ENCODE peak calls at places on chromosome 16, in seven cellular contexts. R, C, M, I, P, X and G are unnamed samples.

GRCh38 chr16:11719171-11719570 is 23.5 kb downstream of the TXNDC11 start:
- DNase-seq in R (no peak), X (no peak), I (no peak), C (no peak), M (no peak), P (no peak), G (no peak)

GRCh38 chr16:11636172-11636721 is 32.0 kb upstream of the SNN start:
- DNase-seq in X (no peak), I (no peak), M (no peak), C (peak), R (no peak), P (no peak), G (peak)

GRCh38 chr16:11151156-11151904 is 104.7 kb downstream of the SOCS1 start:
- DNase-seq in X (no peak), C (peak), R (no peak), M (no peak), P (no peak), I (no peak), G (no peak)

GRCh38 chr16:12387311-12387710 is 410.8 kb downstream of the SNX29 start:
- DNase-seq in R (no peak), P (no peak), M (no peak), C (no peak), I (no peak), X (no peak), G (no peak)

GRCh38 chr16:52633230-52633629 is 86.3 kb upstream of the TOX3 start:
- DNase-seq in M (no peak), P (no peak), I (no peak), X (no peak), C (no peak), R (no peak), G (no peak)

GRCh38 chr16:50463581-50464324 is 84.4 kb upstream of the NKD1 start:
- DNase-seq in R (no peak), I (no peak), P (no peak), M (no peak), C (no peak), X (no peak), G (no peak)

GRCh38 chr16:2511128-2511785 is 2.5 kb upstream of the ATP6V0C start:
- DNase-seq in C (no peak), R (no peak), X (peak), M (no peak), I (peak), P (no peak), G (no peak)

GRCh38 chr16:7185689-7186088 is 147.0 kb upstream of the RBFOX1 start:
- DNase-seq in P (no peak), M (no peak), C (no peak), X (no peak), R (no peak), I (no peak), G (no peak)

GRCh38 chr16:50520451-50521245 is 27.5 kb upstream of the NKD1 start:
- DNase-seq in C (no peak), P (no peak), R (no peak), M (no peak), X (no peak), I (no peak), G (no peak)

GRCh38 chr16:12951392-12951791 is 50.0 kb downstream of the SHISA9 start:
- DNase-seq in C (peak), X (no peak), I (no peak), R (no peak), P (no peak), M (no peak), G (no peak)

GRCh38 chr16:22400899-22401298 is 26.5 kb upstream of the CDR2 start:
- DNase-seq in X (no peak), P (no peak), I (peak), R (no peak), C (no peak), M (no peak), G (no peak)

GRCh38 chr16:57331355-57331754 is 27.2 kb upstream of the CCL22 start:
- DNase-seq in C (no peak), M (no peak), P (no peak), I (no peak), R (no peak), X (no peak), G (no peak)

GRCh38 chr16:31676731-31677130 is 149.0 kb downstream of the AHSP start:
- DNase-seq in C (no peak), X (no peak), R (no peak), P (peak), I (no peak), M (no peak), G (no peak)

GRCh38 chr16:27547134-27547533 is 2.6 kb downstream of the GTF3C1 start:
- DNase-seq in M (no peak), P (peak), X (peak), R (peak), I (no peak), C (no peak), G (no peak)

GRCh38 chr16:69328854-69329316 is 1.5 kb downstream of the PDF start:
- DNase-seq in C (no peak), R (no peak), P (no peak), I (no peak), X (no peak), M (no peak), G (no peak)

GRCh38 chr16:23397464-23397863 is 55.5 kb downstream of the COG7 start:
- DNase-seq in M (no peak), P (no peak), C (no peak), I (no peak), X (no peak), R (no peak), G (no peak)

GRCh38 chr16:54657058-54657708 is 273.5 kb upstream of the IRX5 start:
- DNase-seq in M (no peak), R (peak), X (peak), I (no peak), C (no peak), P (peak), G (peak)

GRCh38 chr16:55494994-55495421 is 13.9 kb upstream of the LPCAT2 start:
- DNase-seq in M (no peak), R (peak), I (no peak), X (peak), P (peak), C (no peak), G (peak)

GRCh38 chr16:66248096-66248495 is 118.4 kb upstream of the CDH5 start:
- DNase-seq in M (no peak), P (no peak), X (peak), C (no peak), R (peak), I (no peak), G (no peak)

GRCh38 chr16:35365675-35366074 is 1906.3 kb downstream of the TP53TG3F start:
- DNase-seq in C (no peak), I (no peak), X (no peak), M (no peak), R (no peak), P (peak), G (no peak)

GRCh38 chr16:88282221-88283041 is 100.3 kb upstream of the ZNF469 start:
- DNase-seq in M (no peak), X (no peak), I (no peak), C (peak), P (peak), R (no peak), G (peak)

GRCh38 chr16:28193530-28194423 is 18.0 kb downstream of the XPO6 start:
- DNase-seq in X (peak), R (peak), C (no peak), I (no peak), P (peak), M (no peak), G (no peak)

GRCh38 chr16:29154676-29155121 is 169.8 kb downstream of the LAT start:
- DNase-seq in I (no peak), P (no peak), X (peak), M (no peak), C (no peak), R (no peak), G (no peak)

GRCh38 chr16:29815032-29815721 is 775 bp upstream of the PAGR1 start:
- DNase-seq in C (peak), M (no peak), X (no peak), P (peak), R (no peak), I (peak), G (no peak)